ENCODE peak calls at places on chromosomes 3 and 15, in seven cellular contexts. B is naive thymus-derived CD8-positive, alpha-beta T cell; N is RWPE1; Z is activated T-helper 1 cell treated with Interleukin-2 at 50 U/mL for 16 hours; C is choroid plexus epithelial cell; V is NCI-H1436; O is iris pigment epithelial cell. X is an unnamed sample.

GRCh38 chr3:31721709-31722108 is 189.0 kb downstream of the STT3B start:
- DNase-seq in N (no peak), C (no peak), B (no peak), V (no peak), Z (no peak), O (peak; percentile 10), X (no peak)

GRCh38 chr3:50415066-50415465 is 55.7 kb upstream of the TMEM115 start:
- DNase-seq in C (no peak), B (no peak), N (no peak), Z (no peak), V (no peak), O (no peak), X (no peak)

GRCh38 chr15:33955945-33956344 is 12.4 kb upstream of the CHRM5 start:
- DNase-seq in O (no peak), V (no peak), N (no peak), B (no peak), C (no peak), Z (no peak), X (no peak)

GRCh38 chr3:184289426-184289938 is 9.6 kb upstream of the PSMD2 start:
- DNase-seq in O (peak; percentile 48), Z (peak; percentile 44), V (peak; percentile 73), N (peak; percentile 68), C (peak; percentile 67), B (peak; percentile 49), X (peak; percentile 63)

GRCh38 chr3:105387122-105387751 is 20.5 kb downstream of the ALCAM start:
- DNase-seq in O (peak; percentile 47), Z (no peak), V (no peak), N (peak; percentile 29), B (no peak), C (peak; percentile 25), X (no peak)

GRCh38 chr3:161475905-161476304 is 20.7 kb upstream of the OTOL1 start:
- DNase-seq in N (peak; percentile 45), O (peak; percentile 67), Z (no peak), B (no peak), C (peak; percentile 64), V (no peak), X (peak; percentile 5)

GRCh38 chr15:70323111-70323851 is 225.6 kb upstream of the TLE3 start:
- DNase-seq in N (no peak), B (no peak), Z (no peak), C (peak; percentile 70), V (no peak), O (peak; percentile 69), X (peak; percentile 33)

GRCh38 chr3:171306631-171307030 is 153.6 kb downstream of the TNIK start:
- DNase-seq in N (no peak), Z (no peak), B (no peak), O (peak; percentile 98), V (no peak), C (peak; percentile 97), X (peak; percentile 95)

GRCh38 chr15:59371458-59372351 is 966 bp downstream of the MYO1E start:
- DNase-seq in Z (no peak), B (no peak), C (peak; percentile 25), V (peak; percentile 13), O (no peak), N (peak; percentile 67), X (peak; percentile 30)

GRCh38 chr3:8595252-8595934 is 49.2 kb downstream of the SSUH2 start:
- DNase-seq in O (no peak), N (no peak), C (no peak), B (no peak), V (no peak), Z (no peak), X (no peak)

GRCh38 chr3:195613468-195614069 is 29.8 kb upstream of the APOD start:
- DNase-seq in C (no peak), Z (no peak), O (peak; percentile 54), V (no peak), B (no peak), N (peak; percentile 13), X (no peak)